ENCODE peak calls at places on chromosome 1, in five cellular contexts. Z is naive thymus-derived CD4-positive, alpha-beta T cell; W is T-helper 1 cell; Y is stimulated activated CD4-positive, alpha-beta T cell treated with anti-CD3 and anti-CD28 coated beads, Interleukin-2, amount 100 ng/mL, for 24 hours; K is ACHN. J is an unnamed sample.

GRCh38 chr1:224433671-224434446 is 738 bp downstream of the WDR26 start:
- DNase-seq in Z (peak), W (peak), Y (peak), K (peak), J (no peak)

GRCh38 chr1:26034504-26035202 is 11.3 kb downstream of the SLC30A2 start:
- DNase-seq in Z (no peak), W (no peak), Y (no peak), K (peak), J (no peak)

GRCh38 chr1:207393610-207394009 is 60.5 kb upstream of the CR2 start:
- DNase-seq in Z (no peak), W (no peak), Y (no peak), K (peak), J (peak)

GRCh38 chr1:30518696-30519095 is 204.7 kb downstream of the MATN1 start:
- DNase-seq in Z (no peak), W (no peak), Y (no peak), K (no peak), J (no peak)

GRCh38 chr1:48793863-48794262 is 17.2 kb upstream of the BEND5 start:
- DNase-seq in Z (no peak), W (no peak), Y (no peak), K (no peak), J (no peak)

GRCh38 chr1:98056781-98057180 is 135.9 kb upstream of the DPYD start:
- DNase-seq in Z (no peak), W (no peak), Y (no peak), K (no peak), J (no peak)

GRCh38 chr1:27097484-27097917 is 57.4 kb downstream of the SLC9A1 start:
- DNase-seq in Z (peak), W (peak), Y (peak), K (peak), J (no peak)

GRCh38 chr1:248804771-248805681 is 20.7 kb downstream of the SH3BP5L start:
- DNase-seq in Z (no peak), W (no peak), Y (no peak), K (no peak), J (no peak)

GRCh38 chr1:70205076-70205436 is 323 bp downstream of the LRRC40 start:
- DNase-seq in Z (no peak), W (no peak), Y (no peak), K (no peak), J (no peak)

GRCh38 chr1:8463144-8463927 is 145.4 kb downstream of the SLC45A1 start:
- DNase-seq in Z (no peak), W (no peak), Y (no peak), K (no peak), J (peak)

GRCh38 chr1:17301767-17302166 is 6.2 kb upstream of the PADI4 start:
- DNase-seq in Z (no peak), W (no peak), Y (no peak), K (no peak), J (no peak)

GRCh38 chr1:53090227-53091147 is 28.5 kb downstream of the PODN start:
- DNase-seq in Z (no peak), W (no peak), Y (no peak), K (no peak), J (no peak)

GRCh38 chr1:209045326-209046057 is 538.0 kb upstream of the CAMK1G start:
- DNase-seq in Z (no peak), W (no peak), Y (no peak), K (peak), J (no peak)

GRCh38 chr1:78226784-78227183 is 181.0 kb downstream of the GIPC2 start:
- DNase-seq in Z (no peak), W (no peak), Y (no peak), K (no peak), J (no peak)

GRCh38 chr1:231091853-231092301 is 51.8 kb upstream of the FAM89A start:
- DNase-seq in Z (peak), W (no peak), Y (peak), K (peak), J (no peak)

GRCh38 chr1:229298887-229299503 is 28.1 kb downstream of the RAB4A start:
- DNase-seq in Z (no peak), W (no peak), Y (no peak), K (no peak), J (no peak)

GRCh38 chr1:54800899-54801759 is at the start of gene TTC22:
- DNase-seq in Z (peak), W (peak), Y (peak), K (peak), J (no peak)

GRCh38 chr1:79373481-79374132 is 367.1 kb upstream of the ADGRL4 start:
- DNase-seq in Z (no peak), W (no peak), Y (no peak), K (no peak), J (no peak)

GRCh38 chr1:18100493-18101063 is 7.0 kb upstream of the IGSF21 start:
- DNase-seq in Z (no peak), W (no peak), Y (peak), K (peak), J (peak)

GRCh38 chr1:37189111-37189510 is 154.8 kb upstream of the GRIK3 start:
- DNase-seq in Z (no peak), W (no peak), Y (no peak), K (no peak), J (no peak)

GRCh38 chr1:217403321-217403720 is 227.6 kb downstream of the GPATCH2 start:
- DNase-seq in Z (no peak), W (no peak), Y (no peak), K (no peak), J (no peak)

GRCh38 chr1:189409774-189410173 is 1067.9 kb downstream of the BRINP3 start:
- DNase-seq in Z (no peak), W (no peak), Y (no peak), K (no peak), J (no peak)

GRCh38 chr1:228344631-228345072 is 62.0 kb downstream of the TRIM11 start:
- DNase-seq in Z (no peak), W (no peak), Y (no peak), K (peak), J (no peak)

GRCh38 chr1:164764333-164764732 is 205.3 kb downstream of the PBX1 start:
- DNase-seq in Z (no peak), W (no peak), Y (no peak), K (no peak), J (no peak)

GRCh38 chr1:7885513-7886298 is 32.8 kb upstream of the UTS2 start:
- DNase-seq in Z (peak), W (no peak), Y (peak), K (no peak), J (no peak)

GRCh38 chr1:214124281-214124805 is 136.6 kb downstream of the PROX1 start:
- DNase-seq in Z (no peak), W (no peak), Y (no peak), K (no peak), J (no peak)

GRCh38 chr1:226565476-226565875 is 16.9 kb downstream of the STUM start:
- DNase-seq in Z (no peak), W (no peak), Y (no peak), K (no peak), J (no peak)

GRCh38 chr1:8727809-8728213 is 89.6 kb downstream of the RERE start:
- DNase-seq in Z (no peak), W (no peak), Y (no peak), K (no peak), J (no peak)

GRCh38 chr1:175731581-175731980 is 11.8 kb downstream of the TNR start:
- DNase-seq in Z (no peak), W (no peak), Y (no peak), K (no peak), J (no peak)

GRCh38 chr1:183370399-183371058 is 47.7 kb downstream of the NMNAT2 start:
- DNase-seq in Z (no peak), W (no peak), Y (no peak), K (no peak), J (no peak)

GRCh38 chr1:19209439-19209989 is 552 bp downstream of the UBR4 start:
- DNase-seq in Z (peak), W (peak), Y (peak), K (peak), J (no peak)